ENCODE peak calls at places on chromosome 19, in ten cellular contexts. J is Peyer's patch; W is ovary; E is tibial artery; Q is IMR-90; U is thoracic aorta; S is heart right ventricle; G is CD8-positive, alpha-beta T cell; N is psoas muscle; H is kidney. M is an unnamed sample. For H3K4me1 and H3K36me3, the result is how much of the 10 kb centered on the place peaks cover.

GRCh38 chr19:19900124-19900523 is 622 bp upstream of the ZNF93 start:
- DNase-seq in Q (peak), U (no peak), W (no peak), E (no peak), J (no peak), H (no peak), N (no peak), G (peak), S (no peak), M (no peak)

GRCh38 chr19:29260477-29261317 is 47.7 kb upstream of the UQCRFS1 start:
- DNase-seq in G (no peak), E (no peak), N (peak), S (no peak), H (no peak), Q (peak), U (no peak), W (no peak), J (no peak), M (no peak)

GRCh38 chr19:13499682-13500081 is 6.6 kb downstream of the CACNA1A start:
- DNase-seq in G (no peak), Q (no peak), W (no peak), N (no peak), H (no peak), U (no peak), E (no peak), J (no peak), S (no peak), M (no peak)

GRCh38 chr19:33463194-33463593 is 58.4 kb downstream of the PEPD start:
- DNase-seq in E (peak), J (no peak), W (no peak), N (no peak), G (no peak), H (no peak), U (no peak), S (no peak), Q (peak), M (no peak)

GRCh38 chr19:13309853-13310252 is 159.6 kb downstream of the IER2 start:
- DNase-seq in S (no peak), J (no peak), H (no peak), W (no peak), N (no peak), E (no peak), G (no peak), U (no peak), Q (no peak), M (no peak)

GRCh38 chr19:14383898-14384669 is 2.8 kb downstream of the ADGRE5 start:
- DNase-seq in G (peak), W (no peak), N (no peak), U (no peak), Q (peak), J (peak), H (no peak), S (no peak), E (peak), M (no peak)

GRCh38 chr19:21264891-21265290 is 64.3 kb downstream of the ZNF708 start:
- DNase-seq in E (no peak), N (no peak), U (no peak), W (no peak), J (no peak), S (no peak), Q (no peak), G (no peak), H (no peak), M (no peak)

GRCh38 chr19:49287141-49287540 is 37.9 kb downstream of the SLC6A16 start:
- DNase-seq in Q (no peak), J (no peak), W (no peak), E (no peak), S (no peak), U (no peak), H (no peak), G (no peak), N (no peak), M (no peak)

GRCh38 chr19:21767065-21767800 is at the start of gene ZNF100:
- DNase-seq in J (peak), Q (peak), H (peak), S (peak), G (peak), U (peak), E (peak), N (peak), W (peak), M (peak)

GRCh38 chr19:44303976-44304568 is 753 bp downstream of the ZNF235 start:
- DNase-seq in U (no peak), E (no peak), G (no peak), N (no peak), Q (peak), H (no peak), J (no peak), S (no peak), W (no peak), M (no peak)

GRCh38 chr19:7647156-7647555 is 10.2 kb downstream of the STXBP2 start:
- DNase-seq in W (no peak), N (no peak), Q (no peak), G (no peak), E (no peak), J (no peak), U (no peak), H (no peak), S (no peak), M (peak)

GRCh38 chr19:45630463-45630862 is 8.7 kb downstream of the EML2 start:
- DNase-seq in Q (peak), E (no peak), S (no peak), U (no peak), W (no peak), G (no peak), J (no peak), N (no peak), H (no peak), M (no peak)

GRCh38 chr19:3275583-3276340 is 51.3 kb downstream of the CELF5 start:
- DNase-seq in U (peak), N (peak), Q (peak), H (peak), W (peak), G (peak), J (peak), E (no peak), S (peak), M (peak)

GRCh38 chr19:13503570-13504235 is 2.6 kb downstream of the CACNA1A start:
- DNase-seq in G (no peak), U (no peak), S (no peak), W (no peak), J (no peak), Q (no peak), H (no peak), N (no peak), E (no peak), M (no peak)

GRCh38 chr19:20923077-20923871 is at the start of gene ZNF85:
- DNase-seq in J (peak), H (peak), S (peak), E (peak), Q (peak), W (peak), U (peak), N (peak), G (peak), M (peak)

GRCh38 chr19:49489601-49490167 is 2.3 kb downstream of the RPL13A start:
- DNase-seq in J (peak), S (no peak), U (no peak), N (no peak), Q (no peak), G (no peak), E (no peak), H (no peak), W (no peak), M (no peak)

GRCh38 chr19:3012522-3013260 is 16.4 kb downstream of the TLE2 start:
- DNase-seq in S (no peak), U (no peak), J (no peak), E (no peak), W (no peak), Q (no peak), G (no peak), H (no peak), N (no peak), M (no peak)

GRCh38 chr19:11624064-11624463 is 26.8 kb downstream of the ZNF627 start:
- DNase-seq in G (no peak), U (no peak), J (no peak), S (no peak), N (no peak), Q (peak), H (no peak), W (no peak), E (no peak), M (no peak)

GRCh38 chr19:3603121-3603841 is 3.4 kb downstream of the TBXA2R start:
- DNase-seq in U (no peak), S (no peak), G (no peak), H (peak), W (peak), Q (no peak), E (peak), N (no peak), J (no peak), M (no peak)

DNA sequence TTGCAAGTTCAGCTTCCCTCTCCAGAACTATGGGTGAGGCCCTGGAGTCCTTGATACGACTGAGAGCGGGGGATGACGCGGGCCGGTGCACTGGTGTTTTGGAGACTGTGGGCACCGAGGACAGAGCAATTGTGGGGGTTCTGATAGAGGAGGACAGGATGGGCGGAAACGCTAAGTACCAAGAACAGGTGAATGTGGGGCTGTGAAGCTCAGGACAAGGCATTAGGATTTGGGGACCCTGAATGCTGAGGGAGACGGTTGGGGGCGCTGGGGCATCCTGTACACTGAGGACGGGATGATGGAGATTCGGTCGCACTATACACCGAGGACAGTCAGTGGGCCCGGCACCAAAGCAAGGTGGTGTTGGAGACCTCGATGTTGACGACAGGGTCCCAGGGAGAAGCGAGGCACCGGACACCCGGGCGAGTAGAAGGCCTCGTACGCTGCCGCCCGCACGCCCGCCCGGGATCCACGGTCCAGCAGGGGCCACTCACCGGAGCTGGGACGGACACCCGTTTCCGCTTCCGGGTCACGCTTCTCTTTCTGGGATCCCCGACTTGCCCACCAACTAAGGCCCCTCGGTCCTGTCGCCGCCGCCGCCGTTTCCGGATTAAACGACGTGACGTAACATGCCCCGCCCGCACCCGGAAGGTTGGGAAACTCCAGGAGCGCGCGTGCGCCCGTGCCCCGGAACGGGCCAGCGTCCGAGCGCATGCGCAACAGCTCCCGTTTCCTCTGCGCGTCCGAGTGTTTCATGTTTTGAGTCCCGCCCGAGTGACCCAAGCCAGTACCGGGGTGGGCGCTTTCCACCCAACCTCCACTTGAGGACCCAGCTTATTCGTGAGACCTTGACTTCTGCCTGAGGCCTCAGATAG is at the start of gene CHMP2A:
- DNase-seq in N (peak), H (peak), Q (peak), E (peak), G (peak), W (peak), U (peak), S (peak), J (peak), M (peak)
- H3K4me1 ChIP-seq in N (under half), H (under half), Q (under half), E (under half), G (under half), W (under half), U (under half), S (under half), J (under half), M (under half)

GRCh38 chr19:15412832-15413231 is 6.0 kb downstream of the AKAP8L start:
- DNase-seq in U (no peak), N (no peak), J (no peak), W (peak), H (no peak), S (no peak), Q (no peak), G (no peak), E (peak), M (no peak)
- H3K36me3 ChIP-seq in U (under half), N (under half), J (under half), W (under half), H (under half), S (half or more), Q (under half), G (under half), E (under half), M (under half)

GRCh38 chr19:31255863-31256600 is 93.2 kb downstream of the TSHZ3 start:
- DNase-seq in G (no peak), N (no peak), Q (no peak), S (no peak), W (no peak), E (peak), H (no peak), J (no peak), U (no peak), M (no peak)

GRCh38 chr19:31257025-31257424 is 92.2 kb downstream of the TSHZ3 start:
- DNase-seq in G (no peak), H (no peak), J (no peak), W (no peak), Q (no peak), S (no peak), U (no peak), E (peak), N (no peak), M (no peak)

GRCh38 chr19:31257426-31258130 is 91.7 kb downstream of the TSHZ3 start:
- DNase-seq in J (no peak), S (no peak), W (no peak), G (no peak), E (peak), H (no peak), U (no peak), Q (no peak), N (no peak), M (no peak)

GRCh38 chr19:31255174-31255862 is 93.9 kb downstream of the TSHZ3 start:
- DNase-seq in Q (no peak), G (no peak), E (no peak), J (no peak), N (no peak), U (no peak), H (no peak), S (no peak), W (no peak), M (no peak)

GRCh38 chr19:31256601-31256990 is 92.6 kb downstream of the TSHZ3 start:
- DNase-seq in S (no peak), G (no peak), E (peak), U (no peak), J (no peak), N (no peak), W (no peak), Q (no peak), H (no peak), M (no peak)
- TF ChIP-seq CTCF in S (no peak), G (no peak), E (no peak), U (no peak), J (no peak), N (no peak), W (no peak), Q (no peak), H (no peak), M (no peak)

GRCh38 chr19:1808395-1808731 is 3.7 kb downstream of the ATP8B3 start:
- DNase-seq in N (no peak), H (no peak), Q (no peak), E (no peak), W (no peak), G (no peak), U (no peak), S (no peak), J (no peak), M (no peak)
- H3K4me1 ChIP-seq in N (under half), H (under half), Q (under half), E (under half), W (under half), G (under half), U (under half), S (under half), J (under half), M (under half)

DNA sequence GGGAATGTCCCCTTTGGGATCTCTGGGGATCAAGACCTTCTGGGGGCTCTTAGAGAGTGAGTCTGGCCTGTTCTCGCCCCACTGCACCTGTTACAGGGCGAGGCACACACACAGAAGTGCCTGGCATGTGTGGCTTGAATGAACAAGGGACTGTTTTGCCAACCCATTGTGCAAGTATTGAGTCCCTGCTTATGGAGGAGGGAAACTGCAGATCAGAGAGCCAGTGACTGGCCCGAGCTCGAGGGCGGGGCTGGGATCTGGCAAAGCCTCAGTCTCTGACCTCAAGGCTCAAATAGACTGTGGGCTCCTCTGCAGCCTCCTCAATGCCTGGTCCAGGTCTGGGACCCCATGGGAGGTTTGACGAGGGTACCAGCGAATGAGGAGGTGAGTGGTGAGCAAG is 5.5 kb downstream of the RAVER1 start:
- DNase-seq in G (no peak), E (no peak), Q (no peak), W (no peak), N (no peak), H (no peak), U (no peak), J (no peak), S (no peak), M (no peak)
- H3K36me3 ChIP-seq in G (half or more), E (half or more), Q (half or more), W (under half), N (half or more), H (under half), U (half or more), J (under half), S (half or more), M (under half)

DNA sequence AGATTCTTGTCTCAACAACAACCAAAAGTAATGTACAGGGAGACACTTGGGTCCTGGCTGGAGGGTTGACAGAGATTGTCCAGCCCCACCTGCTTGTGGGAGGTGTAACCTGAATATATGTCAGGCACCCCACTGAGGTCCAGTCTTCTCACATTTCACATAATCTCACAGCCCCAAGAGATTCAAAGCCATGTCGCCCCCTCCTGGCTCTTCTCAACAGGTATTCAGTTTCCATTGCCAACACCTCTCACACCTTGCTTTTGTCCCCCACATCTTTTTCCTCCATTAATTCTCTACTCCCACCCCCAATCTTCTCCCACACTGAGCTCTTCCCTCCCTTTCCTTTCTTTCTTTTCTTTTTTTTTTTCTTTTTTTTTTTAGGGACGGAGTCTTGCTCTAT is 11.2 kb downstream of the UNC13A start:
- DNase-seq in Q (no peak), J (no peak), H (no peak), W (no peak), E (no peak), G (no peak), U (no peak), N (no peak), S (no peak), M (no peak)
- TF ChIP-seq CTCF in Q (peak), J (no peak), H (no peak), W (no peak), E (peak), G (no peak), U (no peak), N (no peak), S (no peak), M (no peak)

DNA sequence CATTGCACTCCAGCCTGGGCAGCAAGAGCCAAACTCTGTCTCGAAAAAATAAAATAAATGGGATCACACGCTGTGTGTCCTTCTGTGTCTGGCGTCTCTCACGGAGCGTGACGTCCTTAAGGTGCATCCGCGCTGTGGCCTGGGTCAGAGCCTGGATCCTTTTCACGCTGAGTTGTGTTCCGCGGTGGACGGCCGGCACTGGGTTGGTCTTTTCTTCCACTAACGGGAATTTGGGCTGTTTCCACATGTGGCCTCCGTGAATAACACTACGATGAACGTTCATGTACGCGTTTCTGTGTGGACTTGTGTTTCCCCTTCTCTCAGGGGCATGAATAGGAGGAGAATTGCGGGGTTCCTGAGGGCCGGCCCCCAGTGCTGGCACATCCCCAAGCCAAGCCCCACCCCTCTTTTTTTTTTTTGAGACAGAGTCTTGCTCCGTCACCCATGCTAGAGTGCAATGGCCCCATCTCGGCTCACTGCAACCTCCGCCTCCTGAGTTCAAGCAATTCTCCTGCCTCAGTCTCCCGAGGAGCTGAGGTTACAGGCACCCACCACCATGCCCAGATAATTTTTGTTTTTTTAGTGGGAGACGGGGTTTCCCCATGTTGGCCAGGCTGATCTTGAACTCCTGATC is 6.2 kb upstream of the PTBP1 start:
- DNase-seq in J (no peak), H (peak), U (no peak), S (no peak), E (no peak), G (no peak), N (no peak), Q (no peak), W (no peak), M (no peak)
- H3K4me1 ChIP-seq in J (under half), H (under half), U (under half), S (half or more), E (under half), G (under half), N (under half), Q (under half), W (under half), M (under half)

GRCh38 chr19:1119475-1120217 is 15.9 kb downstream of the GPX4 start:
- DNase-seq in G (no peak), Q (no peak), E (no peak), S (no peak), J (no peak), N (no peak), U (no peak), W (no peak), H (peak), M (no peak)
- H3K36me3 ChIP-seq in G (half or more), Q (half or more), E (half or more), S (half or more), J (under half), N (half or more), U (half or more), W (under half), H (under half), M (under half)

M was measured in left lung.